ENCODE peak calls at places on chromosome 22, in eight cellular contexts. U, R, M, G, T, J, W and V are unnamed samples. For H3K4me1 and H3K9me3, the result is how much of the 10 kb centered on the place peaks cover.

GRCh38 chr22:33082221-33082620 is 24.0 kb upstream of the SYN3 start:
- DNase-seq in U (no peak), R (no peak), M (no peak), G (no peak), T (no peak), J (no peak), W (no peak), V (no peak)

GRCh38 chr22:50308597-50308935 is 1.1 kb upstream of the PLXNB2 start:
- DNase-seq in U (peak), R (peak), M (peak), G (no peak), T (peak), J (no peak), W (peak), V (peak)

GRCh38 chr22:42434283-42434682 is 2.1 kb upstream of the NFAM1 start:
- DNase-seq in U (no peak), R (no peak), M (no peak), G (no peak), T (no peak), J (no peak), W (peak), V (peak)

GRCh38 chr22:33640900-33641299 is 279.4 kb downstream of the LARGE1 start:
- DNase-seq in U (no peak), R (no peak), M (no peak), G (no peak), T (no peak), J (no peak), W (no peak), V (no peak)

GRCh38 chr22:38462960-38463784 is 4.7 kb upstream of the KDELR3 start:
- DNase-seq in U (peak), R (peak), M (no peak), G (no peak), T (no peak), J (no peak), W (no peak), V (peak)

GRCh38 chr22:45039206-45039605 is 29.4 kb upstream of the PHF21B start:
- DNase-seq in U (no peak), R (no peak), M (no peak), G (no peak), T (no peak), J (no peak), W (no peak), V (no peak)

GRCh38 chr22:49725516-49725915 is 102.2 kb downstream of the BRD1 start:
- DNase-seq in U (no peak), R (no peak), M (no peak), G (no peak), T (peak), J (no peak), W (no peak), V (no peak)

GRCh38 chr22:30705710-30706651 is 11.3 kb downstream of the OSBP2 start:
- DNase-seq in U (no peak), R (no peak), M (no peak), G (no peak), T (peak), J (no peak), W (no peak), V (no peak)

GRCh38 chr22:20904980-20905355 is 12.2 kb upstream of the CRKL start:
- DNase-seq in U (no peak), R (no peak), M (no peak), G (no peak), T (no peak), J (no peak), W (no peak), V (no peak)

GRCh38 chr22:36879775-36880174 is 19.0 kb downstream of the NCF4 start:
- DNase-seq in U (no peak), R (no peak), M (no peak), G (no peak), T (peak), J (no peak), W (no peak), V (no peak)

GRCh38 chr22:43861529-43861928 is 784 bp downstream of the SULT4A1 start:
- DNase-seq in U (no peak), R (no peak), M (no peak), G (no peak), T (peak), J (no peak), W (peak), V (no peak)

GRCh38 chr22:42719133-42719532 is 1.5 kb downstream of the A4GALT start:
- DNase-seq in U (no peak), R (no peak), M (peak), G (no peak), T (no peak), J (no peak), W (no peak), V (no peak)

GRCh38 chr22:45568213-45568612 is 65.5 kb downstream of the FBLN1 start:
- DNase-seq in U (no peak), R (no peak), M (no peak), G (no peak), T (no peak), J (no peak), W (no peak), V (no peak)

GRCh38 chr22:48836673-48837340 is 990.9 kb downstream of the BRD1 start:
- DNase-seq in U (no peak), R (no peak), M (no peak), G (no peak), T (no peak), J (no peak), W (no peak), V (no peak)

GRCh38 chr22:40345801-40346177 is 511 bp upstream of the ADSL start:
- DNase-seq in U (no peak), R (peak), M (no peak), G (peak), T (peak), J (no peak), W (no peak), V (peak)

GRCh38 chr22:50730013-50730891 is 7.8 kb upstream of the ACR start:
- DNase-seq in U (peak), R (no peak), M (peak), G (no peak), T (no peak), J (no peak), W (peak), V (peak)

GRCh38 chr22:23088199-23088604 is 17.9 kb downstream of the GNAZ start:
- DNase-seq in U (no peak), R (no peak), M (no peak), G (peak), T (no peak), J (no peak), W (no peak), V (no peak)

GRCh38 chr22:20106205-20106848 is 9.6 kb upstream of the RANBP1 start:
- DNase-seq in U (peak), R (no peak), M (no peak), G (no peak), T (no peak), J (no peak), W (no peak), V (no peak)

GRCh38 chr22:19085233-19086043 is 36.8 kb downstream of the DGCR2 start:
- DNase-seq in U (no peak), R (no peak), M (no peak), G (no peak), T (no peak), J (no peak), W (peak), V (peak)

GRCh38 chr22:38927033-38927789 is 30.2 kb upstream of the APOBEC3A start:
- DNase-seq in U (peak), R (peak), M (peak), G (peak), T (peak), J (no peak), W (peak), V (peak)

GRCh38 chr22:20027966-20028854 is 7.3 kb downstream of the TANGO2 start:
- DNase-seq in U (no peak), R (no peak), M (no peak), G (no peak), T (no peak), J (no peak), W (no peak), V (no peak)

GRCh38 chr22:43077121-43077877 is 11.9 kb downstream of the TTLL1 start:
- DNase-seq in U (peak), R (peak), M (no peak), G (no peak), T (no peak), J (no peak), W (no peak), V (peak)

GRCh38 chr22:17064498-17065100 is 20.2 kb upstream of the IL17RA start:
- DNase-seq in U (no peak), R (no peak), M (no peak), G (no peak), T (peak), J (no peak), W (no peak), V (no peak)

DNA sequence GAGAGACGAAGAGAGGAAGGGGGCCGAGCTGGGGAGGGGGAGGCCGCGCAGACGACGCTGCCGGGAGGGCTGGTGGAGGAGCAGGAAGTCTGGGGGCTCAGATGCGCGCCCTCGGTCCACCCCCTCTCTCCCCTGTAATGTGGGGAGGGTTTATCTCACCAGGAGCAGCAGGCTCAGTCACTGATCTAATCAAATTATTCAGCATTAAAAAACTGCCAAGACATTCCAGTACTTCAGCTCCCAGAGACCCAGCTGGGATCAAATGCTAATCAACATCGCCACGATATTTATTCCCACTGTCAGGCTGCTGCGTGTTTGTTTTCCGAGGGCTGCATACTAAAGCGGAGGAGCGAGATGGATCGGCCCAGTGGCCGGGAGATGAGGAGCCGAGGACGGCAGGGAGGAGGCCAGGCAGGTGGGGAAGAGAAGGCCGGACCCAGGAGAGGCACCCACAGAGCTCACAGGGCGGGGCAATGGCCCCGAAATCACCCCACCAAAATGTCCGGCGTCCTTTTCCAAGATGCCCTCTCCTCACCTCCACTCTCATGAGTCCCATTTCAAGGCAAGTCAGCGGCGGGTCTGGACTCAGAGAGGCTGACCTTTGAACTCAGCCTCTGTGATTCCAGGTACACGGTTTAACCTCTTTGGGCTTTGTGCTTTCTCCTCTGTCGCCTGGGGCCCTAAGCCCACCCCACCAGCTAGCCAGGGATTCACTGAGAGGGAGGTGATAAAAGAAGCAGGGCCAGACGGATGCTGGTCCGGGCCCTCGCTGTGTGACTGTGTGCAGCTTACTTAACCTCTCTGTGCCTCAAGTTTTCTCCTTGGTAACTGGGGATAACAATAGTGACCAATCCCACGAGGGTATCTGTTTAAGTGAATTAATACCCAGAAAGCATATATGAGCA is 502.1 kb downstream of the MN1 start:
- DNase-seq in U (no peak), R (no peak), M (no peak), G (no peak), T (no peak), J (no peak), W (no peak), V (no peak)
- H3K4me3 ChIP-seq in U (peak), R (no peak), M (no peak), G (no peak), T (no peak), J (no peak), W (no peak), V (peak)

DNA sequence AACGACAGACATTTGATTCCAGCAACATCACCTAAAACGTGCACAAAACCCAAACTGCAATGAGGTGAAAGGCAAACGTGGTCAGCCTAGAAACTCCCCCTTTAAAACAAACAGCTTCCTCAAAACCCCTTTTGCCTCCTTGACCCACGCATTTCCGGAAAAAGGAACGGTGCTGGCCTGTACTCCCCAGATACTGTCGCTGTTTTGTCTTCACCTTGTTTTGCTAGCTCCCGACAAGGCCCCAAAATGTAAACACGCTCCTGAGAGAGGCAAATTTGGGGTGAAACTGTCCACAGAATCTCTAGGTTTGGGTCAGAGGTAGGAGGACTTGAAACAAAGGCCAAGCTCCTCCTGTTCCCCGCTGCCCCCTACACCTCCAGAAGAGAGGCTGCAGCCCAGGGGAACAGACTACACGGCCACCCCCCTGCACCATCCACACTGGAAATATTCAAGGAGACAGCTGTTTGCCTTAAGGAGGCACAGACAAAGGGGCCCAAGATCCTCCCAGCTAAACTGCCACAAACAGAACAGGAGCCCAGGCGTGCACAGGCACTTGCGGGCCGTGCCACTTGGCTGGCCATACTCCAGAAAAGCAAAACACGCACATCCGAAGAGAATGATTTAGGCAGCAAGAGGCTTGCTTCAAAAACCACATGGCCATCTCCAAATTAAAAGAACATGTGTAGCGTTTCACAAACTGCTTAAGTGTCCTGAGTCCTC is 160.6 kb upstream of the GRK3 start:
- DNase-seq in U (no peak), R (peak), M (no peak), G (no peak), T (no peak), J (no peak), W (peak), V (peak)
- H3K4me1 ChIP-seq in U (half or more), R (under half), M (under half), G (under half), T (under half), J (under half), W (under half), V (under half)

GRCh38 chr22:47366026-47366767 is 603.7 kb downstream of the TBC1D22A start:
- DNase-seq in U (no peak), R (peak), M (no peak), G (peak), T (peak), J (no peak), W (no peak), V (no peak)
- H3K9me3 ChIP-seq in U (under half), R (under half), M (under half), G (under half), T (under half), J (under half), W (under half), V (under half)

DNA sequence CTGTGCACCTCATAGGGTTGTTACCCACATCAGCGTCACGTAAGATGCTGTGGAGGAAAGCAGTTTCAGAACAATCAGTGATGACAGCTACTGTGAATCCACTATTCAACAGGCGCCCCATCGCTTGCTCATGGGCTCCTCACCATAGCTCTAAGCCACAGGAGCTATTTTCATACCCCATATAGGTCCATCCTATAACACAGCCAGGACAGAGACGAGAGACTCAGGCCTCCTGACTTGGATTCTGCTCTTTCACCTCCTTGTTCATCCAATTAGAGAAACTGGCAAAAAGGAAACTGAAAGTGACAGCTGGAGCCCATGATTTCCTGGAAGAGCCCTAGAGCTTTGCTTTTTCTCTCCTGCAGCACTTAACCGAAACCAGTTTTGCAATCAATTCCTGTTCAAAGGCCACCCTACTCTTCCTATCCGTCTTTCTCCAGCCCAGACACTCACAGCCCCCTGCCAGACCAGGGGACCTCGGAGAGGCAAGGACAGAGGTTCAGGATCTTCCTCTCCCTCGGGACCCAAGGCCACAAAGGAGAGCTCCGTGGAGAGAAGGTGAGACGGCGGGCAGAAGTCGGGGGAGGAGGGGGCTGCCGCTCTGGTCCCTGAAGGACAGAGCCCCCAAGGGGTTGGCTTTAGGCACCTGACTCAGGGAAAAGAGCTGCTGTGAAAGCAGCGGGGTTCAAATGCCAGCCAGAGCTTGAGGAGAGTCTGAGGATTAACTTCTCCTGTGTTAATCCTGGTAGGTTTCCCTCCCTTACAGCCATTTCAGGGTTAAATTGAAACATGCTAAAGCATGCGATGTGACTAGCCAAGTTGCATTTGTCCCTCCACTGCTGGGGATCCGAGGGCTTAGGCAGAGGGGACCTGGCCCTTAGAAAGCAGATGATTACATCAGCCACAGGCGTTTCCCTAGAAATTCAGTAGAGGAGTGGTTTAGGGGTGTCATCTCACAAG is at the start of gene APOL6:
- DNase-seq in U (no peak), R (peak), M (no peak), G (peak), T (peak), J (no peak), W (peak), V (peak)
- H3K4me3 ChIP-seq in U (peak), R (peak), M (peak), G (peak), T (peak), J (peak), W (peak), V (peak)